ENCODE peak calls at places on chromosome 20, in seven cellular contexts. Q is lower lobe of right lung, R is psoas muscle, B is left ventricle myocardium inferior, G is breast epithelium, C is uterus, U is IMR-90. L is an unnamed sample. For H3K27me3, the result is how much of the 10 kb centered on the place peaks cover.

GRCh38 chr20:34008477-34008876 is 14.8 kb downstream of the RALY start:
- DNase-seq in Q (no peak), R (no peak), G (no peak), U (no peak), C (no peak), B (no peak), L (no peak)

GRCh38 chr20:34058831-34059230 is 53.2 kb downstream of the EIF2S2 start:
- DNase-seq in R (no peak), G (no peak), B (no peak), Q (no peak), U (peak), C (no peak), L (no peak)

GRCh38 chr20:3734111-3734843 is 1.8 kb downstream of the HSPA12B start:
- DNase-seq in R (peak), G (no peak), C (peak), U (no peak), B (no peak), Q (peak), L (no peak)

GRCh38 chr20:51419236-51419635 is 123.3 kb downstream of the NFATC2 start:
- DNase-seq in U (no peak), R (no peak), C (no peak), G (no peak), Q (no peak), B (no peak), L (no peak)

GRCh38 chr20:50572922-50573777 is 63.0 kb downstream of the PTPN1 start:
- DNase-seq in Q (no peak), B (peak), R (peak), G (no peak), C (no peak), U (peak), L (peak)

GRCh38 chr20:12252793-12253192 is 335.1 kb downstream of the BTBD3 start:
- DNase-seq in C (no peak), R (no peak), U (peak), B (no peak), Q (no peak), G (no peak), L (no peak)

GRCh38 chr20:45392733-45393132 is 14.6 kb upstream of the TP53TG5 start:
- DNase-seq in Q (no peak), G (no peak), U (no peak), B (no peak), R (no peak), C (no peak), L (no peak)

GRCh38 chr20:31605031-31605901 is at the start of gene ID1:
- DNase-seq in G (peak), Q (peak), C (peak), U (peak), R (peak), B (peak), L (peak)

GRCh38 chr20:22312744-22313346 is 271.5 kb downstream of the FOXA2 start:
- DNase-seq in C (no peak), G (no peak), R (no peak), Q (no peak), B (no peak), U (peak), L (no peak)

DNA sequence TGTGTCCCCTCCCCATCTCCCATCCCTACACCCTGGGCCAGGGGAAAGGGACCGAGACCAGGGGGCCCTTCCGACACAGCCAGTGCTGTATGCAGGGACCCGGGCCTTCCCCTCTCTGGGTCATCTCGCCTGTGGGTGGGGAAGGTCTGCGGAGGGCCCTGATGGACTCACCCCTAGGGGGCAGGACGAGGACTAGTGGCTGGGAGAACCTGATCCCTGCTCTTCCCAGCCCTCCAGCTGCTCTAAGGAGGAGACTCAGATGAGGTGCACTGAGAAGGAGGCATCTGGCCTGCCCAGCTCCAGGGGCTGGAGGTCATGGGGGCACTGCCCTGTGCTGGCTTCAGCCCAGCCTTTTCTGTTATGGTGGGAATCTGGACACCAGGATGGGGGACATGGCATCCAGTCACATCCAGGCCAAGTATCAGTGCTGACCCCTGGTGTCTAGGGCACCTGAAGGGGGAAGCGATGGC is 735 bp downstream of the MYL9 start:
- DNase-seq in U (peak), C (peak), R (peak), B (no peak), Q (no peak), G (no peak), L (no peak)
- TF ChIP-seq CTCF in U (peak), C (peak), R (peak), B (peak), Q (peak), G (peak), L (peak)

GRCh38 chr20:61797971-61798411 is 267.7 kb downstream of the TAF4 start:
- DNase-seq in C (no peak), G (no peak), B (no peak), Q (peak), U (no peak), R (peak), L (no peak)
- H3K27me3 ChIP-seq in C (under half), G (under half), B (half or more), Q (under half), U (under half), R (under half), L (under half)

DNA sequence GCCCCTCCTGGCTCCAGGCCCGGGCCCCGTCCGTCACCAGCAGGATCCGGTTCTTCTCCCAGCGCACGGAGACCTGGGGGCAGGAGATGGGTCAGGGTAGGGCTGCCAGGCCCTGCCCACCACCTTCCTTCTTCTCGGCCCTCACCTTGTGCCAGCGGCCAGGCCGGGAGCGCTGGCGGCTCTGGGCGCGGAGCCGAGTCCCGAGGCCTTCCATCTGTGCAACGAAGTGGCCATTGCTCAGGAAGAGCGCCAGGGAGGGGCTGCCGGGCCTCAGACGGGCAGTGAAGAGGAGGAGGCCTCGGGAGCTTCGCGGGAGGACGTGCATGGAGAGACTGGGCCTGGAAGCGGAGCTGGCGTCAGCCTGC is 7.9 kb downstream of the ADRM1 start:
- DNase-seq in R (no peak), U (no peak), G (no peak), Q (no peak), C (no peak), B (no peak), L (no peak)
- TF ChIP-seq CTCF in R (no peak), U (no peak), G (no peak), Q (no peak), C (no peak), B (no peak), L (no peak)

DNA sequence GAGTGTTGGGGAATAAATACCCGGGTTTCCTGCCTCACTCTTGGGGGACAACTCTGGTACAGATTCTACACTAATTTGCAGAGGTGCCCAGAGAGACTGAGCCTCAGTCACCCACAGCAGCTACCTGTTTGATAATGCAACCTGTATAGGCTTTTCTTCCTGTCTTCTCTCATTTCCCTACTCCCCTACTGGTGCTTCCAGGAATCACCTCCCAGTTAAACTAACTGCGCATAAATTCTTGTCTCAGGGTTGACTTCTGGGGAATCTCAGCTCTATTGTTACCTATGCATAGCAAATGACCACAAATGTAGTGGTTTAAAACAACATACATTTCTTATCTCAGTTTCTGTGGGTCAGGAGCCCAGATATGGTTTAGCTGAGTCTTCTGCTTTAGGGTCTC is 11.3 kb downstream of the OCSTAMP start:
- DNase-seq in B (no peak), C (no peak), R (no peak), U (no peak), Q (no peak), G (no peak), L (no peak)
- H3K27me3 ChIP-seq in B (half or more), C (under half), R (under half), U (under half), Q (under half), G (under half), L (under half)

GRCh38 chr20:58701431-58702160 is 9.0 kb downstream of the NPEPL1 start:
- DNase-seq in U (no peak), C (no peak), G (no peak), B (peak), R (no peak), Q (no peak), L (no peak)

GRCh38 chr20:58702161-58702510 is 9.5 kb downstream of the NPEPL1 start:
- DNase-seq in C (no peak), B (no peak), U (no peak), G (no peak), R (no peak), Q (no peak), L (no peak)

GRCh38 chr20:58700823-58701222 is 8.2 kb downstream of the NPEPL1 start:
- DNase-seq in C (no peak), B (peak), G (no peak), Q (no peak), U (no peak), R (no peak), L (no peak)

GRCh38 chr20:58703765-58704331 is 11.2 kb downstream of the NPEPL1 start:
- DNase-seq in U (no peak), R (peak), B (no peak), Q (no peak), G (no peak), C (no peak), L (peak)

DNA sequence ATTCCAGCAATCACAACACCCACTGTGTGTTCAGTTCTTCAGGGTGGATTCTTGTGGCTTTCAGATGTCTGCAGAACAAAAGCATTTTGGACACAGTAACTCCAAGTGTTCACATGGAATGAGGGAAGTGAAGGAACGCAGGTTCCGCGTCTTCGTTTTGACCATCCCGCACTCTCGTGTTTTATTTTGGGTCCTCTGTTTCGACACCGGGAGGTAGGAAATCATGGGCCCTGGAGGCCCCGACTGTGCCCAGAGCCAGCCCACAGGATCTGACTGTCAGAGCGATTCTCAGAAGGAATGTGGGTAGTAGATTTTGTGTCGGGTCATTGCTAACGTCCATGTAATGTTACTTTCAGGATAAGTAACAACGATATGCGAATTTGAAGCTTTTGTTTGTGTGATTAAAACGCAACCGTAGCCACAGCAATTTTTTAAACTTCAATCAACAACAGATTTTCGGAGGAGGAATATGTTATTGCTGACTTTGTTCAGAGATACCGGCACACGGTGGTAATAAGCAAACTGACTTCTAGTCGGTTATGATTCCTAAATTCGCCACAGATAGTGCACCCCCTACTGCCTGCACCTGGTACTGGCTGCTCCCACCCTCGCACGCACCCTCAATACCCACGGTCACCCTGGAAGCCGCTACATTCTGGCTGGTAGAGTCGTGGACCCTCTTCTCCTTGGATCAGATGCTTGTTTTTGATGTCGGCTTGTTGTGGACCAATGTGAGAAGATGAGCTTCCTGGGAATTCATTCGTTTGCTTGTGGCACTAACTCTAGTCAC is 10.5 kb downstream of the NPEPL1 start:
- DNase-seq in Q (no peak), C (no peak), G (no peak), R (no peak), B (peak), U (no peak), L (peak)
- TF ChIP-seq CTCF in Q (peak), C (no peak), G (no peak), R (peak), B (peak), U (no peak), L (no peak)

L was measured in right atrium auricular region.